ENCODE peak calls at places on chromosomes 3 and 15, in nine cellular contexts. E is lung, V is esophagus squamous epithelium, O is PC-9, Y is cardiac muscle cell, H is BJ, B is transverse colon, X is brain microvascular endothelial cell, Q is prostate gland. P is an unnamed sample.

GRCh38 chr3:78140866-78141658 is 1101.2 kb downstream of the ROBO2 start:
- DNase-seq in Y (peak; percentile 54), B (no peak), V (no peak), O (peak; percentile 21), H (no peak), E (no peak), X (peak; percentile 71), Q (no peak), P (no peak)

GRCh38 chr3:42195879-42196330 is 70.1 kb downstream of the CCK start:
- DNase-seq in H (no peak), V (no peak), Q (no peak), X (no peak), B (no peak), O (no peak), E (no peak), Y (peak; percentile 13), P (peak; percentile 73)

GRCh38 chr3:189123595-189124387 is 48.0 kb upstream of the TPRG1 start:
- DNase-seq in V (no peak), O (no peak), X (no peak), H (no peak), Y (peak; percentile 55), B (no peak), Q (peak; percentile 65), E (peak; percentile 31), P (no peak)

GRCh38 chr3:136932518-136932917 is 25.3 kb upstream of the IL20RB start:
- DNase-seq in O (no peak), Q (no peak), E (no peak), V (no peak), Y (peak; percentile 15), H (no peak), X (no peak), B (no peak), P (no peak)

GRCh38 chr15:91522609-91523332 is 330.7 kb upstream of the SLCO3A1 start:
- DNase-seq in Q (no peak), H (no peak), V (no peak), O (no peak), X (no peak), B (no peak), E (no peak), Y (peak; percentile 43), P (no peak)

GRCh38 chr3:76700323-76700722 is 339.6 kb upstream of the ROBO2 start:
- DNase-seq in O (no peak), V (no peak), E (no peak), Q (no peak), B (no peak), X (no peak), H (no peak), Y (no peak), P (no peak)

GRCh38 chr3:105362021-105362665 is 4.6 kb upstream of the ALCAM start:
- DNase-seq in V (no peak), Y (peak; percentile 62), B (no peak), O (no peak), Q (no peak), X (no peak), H (no peak), E (no peak), P (no peak)

GRCh38 chr15:87461621-87462020 is 794.9 kb downstream of the NTRK3 start:
- DNase-seq in O (no peak), Y (no peak), B (no peak), Q (no peak), X (no peak), E (no peak), V (no peak), H (peak; percentile 18), P (no peak)

GRCh38 chr3:149460123-149460522 is 14.4 kb upstream of the TM4SF4 start:
- DNase-seq in E (no peak), Q (no peak), Y (peak; percentile 67), V (no peak), O (no peak), B (no peak), H (no peak), X (no peak), P (no peak)

GRCh38 chr15:33284336-33284735 is 26.4 kb upstream of the RYR3 start:
- DNase-seq in X (no peak), B (no peak), Y (no peak), O (no peak), V (no peak), Q (no peak), E (no peak), H (no peak), P (no peak)

GRCh38 chr15:70023064-70023768 is 74.5 kb downstream of the TLE3 start:
- DNase-seq in H (peak; percentile 52), Y (peak; percentile 84), Q (peak; percentile 7), B (no peak), O (peak; percentile 45), V (no peak), X (peak; percentile 76), E (no peak), P (peak; percentile 53)

GRCh38 chr3:180888992-180889560 is 23.4 kb upstream of the FXR1 start:
- DNase-seq in H (no peak), B (no peak), X (no peak), Q (no peak), V (no peak), Y (no peak), E (no peak), O (no peak), P (no peak)
- H3K4me3 ChIP-seq in H (no peak overlapping the region), B (no peak overlapping the region), X (no peak overlapping the region), Q (no peak overlapping the region), V (no peak overlapping the region), Y (no peak overlapping the region), E (no peak overlapping the region), O (no peak overlapping the region), P (no peak overlapping the region)

GRCh38 chr3:121661376-121661775 is 673 bp upstream of the HCLS1 start:
- DNase-seq in Y (no peak), X (no peak), Q (no peak), H (no peak), B (peak; percentile 14), E (no peak), O (no peak), V (no peak), P (peak; percentile 24)

GRCh38 chr3:121662742-121663141 is 2.0 kb upstream of the HCLS1 start:
- DNase-seq in Q (no peak), H (no peak), Y (no peak), X (no peak), V (no peak), E (no peak), B (no peak), O (no peak), P (no peak)

GRCh38 chr3:121658716-121659435 is 1.8 kb downstream of the HCLS1 start:
- DNase-seq in V (no peak), Q (no peak), O (no peak), B (no peak), H (no peak), X (no peak), E (no peak), Y (no peak), P (no peak)

GRCh38 chr3:121663171-121663847 is 2.6 kb upstream of the HCLS1 start:
- DNase-seq in Q (no peak), O (no peak), V (no peak), H (no peak), B (no peak), E (no peak), Y (no peak), X (no peak), P (no peak)

GRCh38 chr3:121660356-121661171 is at the start of gene HCLS1:
- DNase-seq in E (peak; percentile 55), Q (peak; percentile 12), X (no peak), B (peak; percentile 72), V (peak; percentile 5), Y (peak; percentile 16), H (no peak), O (no peak), P (peak; percentile 89)
- H3K4me3 ChIP-seq in E (no peak within 1 kb of the TSS), Q (peak within 1 kb of the TSS; percentile 9), X (no peak within 1 kb of the TSS), B (peak within 1 kb of the TSS; percentile 36), V (peak within 1 kb of the TSS; percentile 27), Y (no peak within 1 kb of the TSS), H (no peak within 1 kb of the TSS), O (no peak within 1 kb of the TSS), P (peak within 1 kb of the TSS; percentile 75)

DNA sequence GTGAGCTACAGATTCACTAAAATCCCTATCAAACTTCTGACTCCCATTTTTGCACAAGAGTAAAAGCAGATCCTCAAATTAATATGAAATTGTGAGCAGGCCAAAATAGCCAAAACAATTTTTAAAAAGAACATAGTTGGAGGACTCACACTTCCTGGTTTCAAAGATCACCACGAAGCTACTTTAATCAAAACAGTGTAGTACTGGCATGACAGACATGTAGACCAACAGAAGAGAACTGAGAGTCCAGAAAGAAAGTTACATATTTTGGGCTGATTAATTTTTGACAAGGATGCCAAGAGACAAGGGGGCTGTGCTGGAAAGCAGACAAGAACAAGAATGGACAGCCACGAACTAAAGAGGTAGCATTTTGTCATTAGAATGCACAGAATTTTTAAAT is 14.2 kb downstream of the RYK start:
- DNase-seq in Y (no peak), B (no peak), H (no peak), V (no peak), O (no peak), Q (no peak), X (no peak), E (no peak), P (no peak)
- H3K4me3 ChIP-seq in Y (no peak overlapping the region), B (no peak overlapping the region), H (no peak overlapping the region), V (no peak overlapping the region), O (no peak overlapping the region), Q (no peak overlapping the region), X (no peak overlapping the region), E (no peak overlapping the region), P (no peak overlapping the region)

DNA sequence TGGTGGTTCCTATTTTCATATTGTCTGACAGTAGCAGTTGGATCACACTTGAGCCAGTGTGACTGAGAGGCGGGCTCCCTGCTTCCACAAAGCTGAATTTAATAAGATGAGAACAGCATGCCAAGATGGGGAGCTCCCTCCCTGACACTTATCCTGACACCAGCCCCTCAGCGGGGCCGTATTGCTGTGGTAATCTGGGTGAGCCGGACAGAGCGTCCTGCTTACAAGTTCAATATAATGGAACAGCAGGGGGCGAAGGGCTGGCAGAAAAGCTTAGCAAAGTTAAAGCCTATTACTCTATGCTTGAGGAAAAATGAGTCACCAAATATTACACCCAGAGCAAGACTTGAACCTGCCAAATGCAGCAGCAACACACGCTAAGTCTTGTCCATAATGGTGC is 163.9 kb upstream of the CMC1 start:
- DNase-seq in H (no peak), Y (peak; percentile 57), Q (no peak), E (no peak), X (peak; percentile 45), O (no peak), V (no peak), B (no peak), P (no peak)
- H3K4me3 ChIP-seq in H (no peak overlapping the region), Y (no peak overlapping the region), Q (no peak overlapping the region), E (no peak overlapping the region), X (no peak overlapping the region), O (no peak overlapping the region), V (no peak overlapping the region), B (no peak overlapping the region), P (no peak overlapping the region)

DNA sequence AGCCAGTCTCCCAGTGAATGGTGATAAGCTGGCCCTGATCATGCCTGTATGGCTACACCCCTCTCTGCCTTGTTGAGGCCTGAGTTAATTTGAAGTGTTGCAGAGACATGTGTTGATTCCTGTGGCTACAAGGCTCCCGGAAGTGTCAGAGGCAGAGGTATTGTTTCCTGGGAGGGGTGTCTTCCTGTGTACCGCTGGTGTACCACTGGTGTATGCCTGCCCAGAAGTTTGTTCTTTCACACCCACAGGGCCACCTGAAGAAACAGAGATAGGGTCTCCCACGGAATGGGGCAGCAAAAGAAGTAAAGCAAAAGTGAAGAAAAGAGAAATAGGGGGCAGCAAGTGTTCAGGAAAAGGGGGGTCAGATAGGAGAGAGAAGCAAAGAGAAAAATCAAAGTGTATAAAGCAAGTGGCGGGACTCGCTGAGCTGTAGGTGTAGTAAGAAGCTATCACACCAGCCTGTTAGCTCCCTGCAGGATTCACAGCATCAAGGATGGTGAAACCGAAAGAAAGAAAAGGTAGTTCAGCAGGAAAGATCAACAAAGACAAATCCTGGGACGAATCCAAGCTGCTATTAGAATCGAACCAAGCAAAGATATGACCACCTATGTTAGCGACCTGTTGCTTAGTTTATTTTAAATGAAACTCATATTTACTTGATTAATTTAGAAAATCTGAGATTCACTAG is 36.6 kb upstream of the CD47 start:
- DNase-seq in V (no peak), H (no peak), O (no peak), X (no peak), B (peak; percentile 37), E (no peak), Q (no peak), Y (no peak), P (peak; percentile 86)
- H3K4me3 ChIP-seq in V (no peak overlapping the region), H (no peak overlapping the region), O (no peak overlapping the region), X (no peak overlapping the region), B (no peak overlapping the region), E (no peak overlapping the region), Q (no peak overlapping the region), Y (no peak overlapping the region), P (peak overlapping the region; percentile 81)

P was measured in OCI-LY7.